ENCODE peak calls at places on chromosomes 13 and 19, in five cellular contexts. D, O, J, C and Q are unnamed samples.

GRCh38 chr13:63198076-63198475 is 1782.4 kb upstream of the PCDH20 start:
- DNase-seq in O (no peak), D (no peak), C (peak), J (no peak), Q (no peak)

GRCh38 chr13:37023871-37024270 is 23.3 kb downstream of the EXOSC8 start:
- DNase-seq in C (peak), O (no peak), D (no peak), J (no peak), Q (no peak)

GRCh38 chr13:33017410-33017929 is 1.2 kb downstream of the KL start:
- DNase-seq in O (peak), D (peak), J (peak), C (peak), Q (peak)

GRCh38 chr13:90640976-90641375 is 706.5 kb upstream of the MIR17HG start:
- DNase-seq in O (no peak), D (no peak), C (peak), J (no peak), Q (no peak)

GRCh38 chr19:48506138-48506733 is 5.4 kb downstream of the LMTK3 start:
- DNase-seq in D (no peak), C (peak), O (peak), J (no peak), Q (no peak)

GRCh38 chr13:60143775-60144174 is 20.0 kb downstream of the DIAPH3 start:
- DNase-seq in J (no peak), C (no peak), O (no peak), D (no peak), Q (no peak)

GRCh38 chr13:29958476-29958875 is 108.1 kb upstream of the UBL3 start:
- DNase-seq in C (no peak), J (no peak), O (no peak), D (no peak), Q (no peak)

GRCh38 chr13:73258396-73258795 is 199.6 kb downstream of the KLF5 start:
- DNase-seq in D (no peak), O (no peak), J (no peak), C (no peak), Q (no peak)

GRCh38 chr13:24727731-24728601 is 36.0 kb upstream of the RNF17 start:
- DNase-seq in J (peak), O (peak), C (peak), D (peak), Q (peak)

GRCh38 chr19:50724522-50725217 is 1.5 kb downstream of the CLEC11A start:
- DNase-seq in C (peak), D (peak), O (peak), J (peak), Q (peak)

GRCh38 chr19:32186542-32187330 is 158.7 kb upstream of the ZNF507 start:
- DNase-seq in D (no peak), O (no peak), J (no peak), C (no peak), Q (no peak)

GRCh38 chr19:11321206-11322126 is 18.0 kb downstream of the RAB3D start:
- DNase-seq in C (no peak), J (no peak), O (no peak), D (no peak), Q (no peak)

GRCh38 chr19:44722131-44723121 is 23.5 kb downstream of the CEACAM16 start:
- DNase-seq in D (no peak), C (no peak), J (no peak), O (no peak), Q (no peak)

GRCh38 chr13:110638253-110638652 is 22.9 kb downstream of the NAXD start:
- DNase-seq in D (no peak), J (no peak), C (no peak), O (no peak), Q (no peak)

GRCh38 chr19:1061987-1062386 is 5.0 kb upstream of the ARHGAP45 start:
- DNase-seq in J (no peak), C (no peak), D (no peak), O (no peak), Q (no peak)

GRCh38 chr13:35512271-35512920 is 35.9 kb upstream of the MAB21L1 start:
- DNase-seq in D (no peak), J (no peak), C (peak), O (peak), Q (no peak)

GRCh38 chr13:58051807-58052375 is 420.3 kb downstream of the PCDH17 start:
- DNase-seq in C (no peak), J (no peak), D (no peak), O (no peak), Q (no peak)

GRCh38 chr13:48656621-48657020 is 2.9 kb downstream of the CYSLTR2 start:
- DNase-seq in C (no peak), J (no peak), O (no peak), D (no peak), Q (no peak)

GRCh38 chr19:50173144-50173543 is 10.1 kb upstream of the IZUMO2 start:
- DNase-seq in J (no peak), O (no peak), D (no peak), C (no peak), Q (no peak)

GRCh38 chr13:47190696-47191095 is 293.8 kb upstream of the HTR2A start:
- DNase-seq in O (no peak), C (no peak), D (no peak), J (no peak), Q (no peak)